ENCODE peak calls at places on chromosomes 3 and 15, in seven cellular contexts. K is fibroblast of pulmonary artery, M is left ventricle myocardium inferior, R is choroid plexus epithelial cell, A is A549, F is endodermal cell, W is tibial nerve. N is an unnamed sample.
A peak's percentile ranks its signal among the peaks of the same experiment; 100 is the strongest.

GRCh38 chr15:58469432-58470353 is 37.9 kb downstream of the LIPC start:
- DNase-seq in K (peak; percentile 98), M (no peak), R (peak; percentile 95), A (peak; percentile 69), F (peak; percentile 79), W (no peak), N (peak; percentile 99)

GRCh38 chr15:80177151-80177550 is 24.4 kb downstream of the FAH start:
- DNase-seq in K (peak; percentile 56), M (no peak), R (no peak), A (no peak), F (no peak), W (no peak), N (no peak)

GRCh38 chr15:57751177-57751800 is 44.8 kb downstream of the POLR2M start:
- DNase-seq in K (peak; percentile 75), M (no peak), R (peak; percentile 76), A (peak; percentile 29), F (peak; percentile 63), W (no peak), N (peak; percentile 68)

GRCh38 chr3:64318670-64319271 is 93.5 kb upstream of the PRICKLE2 start:
- DNase-seq in K (no peak), M (no peak), R (no peak), A (no peak), F (peak; percentile 70), W (no peak), N (no peak)

GRCh38 chr3:37991109-37991508 is 523 bp downstream of the VILL start:
- DNase-seq in K (no peak), M (no peak), R (no peak), A (no peak), F (no peak), W (no peak), N (no peak)

GRCh38 chr3:67302419-67302979 is 304.4 kb downstream of the KBTBD8 start:
- DNase-seq in K (no peak), M (no peak), R (no peak), A (no peak), F (no peak), W (no peak), N (no peak)

GRCh38 chr3:47645551-47645950 is 66.9 kb upstream of the CSPG5 start:
- DNase-seq in K (peak; percentile 14), M (no peak), R (peak; percentile 38), A (no peak), F (no peak), W (no peak), N (no peak)

GRCh38 chr3:36175916-36176461 is 204.3 kb upstream of the STAC start:
- DNase-seq in K (no peak), M (no peak), R (no peak), A (no peak), F (peak; percentile 63), W (no peak), N (peak; percentile 8)

GRCh38 chr3:60609446-60609845 is 641.8 kb downstream of the FHIT start:
- DNase-seq in K (no peak), M (no peak), R (peak; percentile 12), A (no peak), F (peak; percentile 61), W (no peak), N (no peak)

GRCh38 chr15:93065641-93066045 is 23.4 kb downstream of the RGMA start:
- DNase-seq in K (no peak), M (no peak), R (no peak), A (no peak), F (no peak), W (no peak), N (no peak)

GRCh38 chr3:197083486-197083885 is 53.9 kb upstream of the MELTF start:
- DNase-seq in K (peak; percentile 81), M (no peak), R (peak; percentile 81), A (peak; percentile 2), F (no peak), W (no peak), N (peak; percentile 84)

GRCh38 chr3:24451461-24452099 is 43.1 kb downstream of the THRB start:
- DNase-seq in K (no peak), M (no peak), R (peak; percentile 5), A (no peak), F (no peak), W (no peak), N (no peak)

GRCh38 chr3:38129058-38129457 is 7.9 kb downstream of the ACAA1 start:
- DNase-seq in K (no peak), M (no peak), R (no peak), A (no peak), F (no peak), W (no peak), N (no peak)

GRCh38 chr15:62094398-62094797 is 27.6 kb downstream of the C2CD4A start:
- DNase-seq in K (no peak), M (no peak), R (no peak), A (no peak), F (no peak), W (no peak), N (no peak)

GRCh38 chr15:60821462-60822061 is 342.6 kb upstream of the ICE2 start:
- DNase-seq in K (no peak), M (no peak), R (peak; percentile 13), A (no peak), F (peak; percentile 9), W (no peak), N (no peak)

GRCh38 chr15:69824075-69824876 is 273.4 kb downstream of the TLE3 start:
- DNase-seq in K (no peak), M (no peak), R (no peak), A (no peak), F (no peak), W (no peak), N (no peak)

GRCh38 chr3:124313621-124314020 is 321.7 kb upstream of the ROPN1 start:
- DNase-seq in K (no peak), M (no peak), R (no peak), A (no peak), F (no peak), W (no peak), N (no peak)

GRCh38 chr3:63385629-63386028 is 107.5 kb downstream of the SYNPR start:
- DNase-seq in K (no peak), M (no peak), R (no peak), A (no peak), F (no peak), W (no peak), N (no peak)

GRCh38 chr3:143608966-143609365 is 239.3 kb downstream of the SLC9A9 start:
- DNase-seq in K (peak; percentile 83), M (no peak), R (peak; percentile 99), A (no peak), F (no peak), W (no peak), N (peak; percentile 4)

GRCh38 chr15:52193321-52193720 is 2.1 kb upstream of the GNB5 start:
- DNase-seq in K (no peak), M (no peak), R (no peak), A (no peak), F (no peak), W (no peak), N (no peak)

GRCh38 chr15:76169792-76170425 is 110.1 kb downstream of the TMEM266 start:
- DNase-seq in K (no peak), M (no peak), R (no peak), A (no peak), F (no peak), W (no peak), N (peak; percentile 48)

GRCh38 chr3:120802916-120803315 is 60.4 kb downstream of the GTF2E1 start:
- DNase-seq in K (no peak), M (no peak), R (no peak), A (no peak), F (no peak), W (no peak), N (no peak)

GRCh38 chr3:143295201-143296080 is 175.9 kb downstream of the CHST2 start:
- DNase-seq in K (no peak), M (no peak), R (no peak), A (no peak), F (no peak), W (no peak), N (no peak)

GRCh38 chr15:63046927-63047760 is 4.6 kb downstream of the TPM1 start:
- DNase-seq in K (no peak), M (no peak), R (no peak), A (no peak), F (peak; percentile 80), W (no peak), N (peak; percentile 63)

GRCh38 chr3:166527325-166527724 is 690.1 kb upstream of the BCHE start:
- DNase-seq in K (peak; percentile 0), M (no peak), R (peak; percentile 0), A (no peak), F (no peak), W (no peak), N (no peak)

DNA sequence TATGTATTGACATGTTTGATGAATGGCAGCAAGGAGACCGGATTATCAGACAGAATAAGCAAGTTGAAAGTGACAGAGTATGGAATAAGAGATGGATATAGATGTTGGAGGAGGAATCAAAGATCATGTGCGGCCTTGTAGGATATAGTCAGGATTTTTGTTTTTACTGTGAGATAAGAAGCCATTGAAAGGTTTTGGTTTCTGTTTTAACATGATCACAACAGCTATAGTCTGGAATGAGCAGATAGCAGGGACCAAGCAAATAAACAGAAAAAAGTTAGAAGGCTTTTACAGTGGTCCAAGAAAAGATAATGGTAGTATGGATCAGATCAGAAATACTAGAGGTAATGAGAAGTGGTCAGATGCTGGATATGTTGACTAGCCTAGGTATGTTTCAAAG is 52.6 kb downstream of the SLC12A6 start:
- DNase-seq in K (no peak), M (no peak), R (peak; percentile 25), A (no peak), F (no peak), W (no peak), N (no peak)
- TF ChIP-seq CTCF in K (no peak), M (no peak), R (no peak), A (no peak), F (no peak), W (no peak), N (no peak)

GRCh38 chr3:43132883-43133743 is 27.2 kb upstream of the POMGNT2 start:
- DNase-seq in K (no peak), M (no peak), R (no peak), A (no peak), F (no peak), W (no peak), N (no peak)
- H3K4me3 ChIP-seq in K (no peak overlapping the region), M (no peak overlapping the region), R (no peak overlapping the region), A (no peak overlapping the region), F (no peak overlapping the region), W (no peak overlapping the region), N (no peak overlapping the region)

GRCh38 chr15:94844533-94845390 is 613.4 kb downstream of the MCTP2 start:
- DNase-seq in K (peak; percentile 30), M (peak; percentile 74), R (peak; percentile 50), A (no peak), F (peak; percentile 84), W (peak; percentile 41), N (no peak)
- TF ChIP-seq CTCF in K (no peak), M (peak; percentile 28), R (no peak), A (no peak), F (no peak), W (no peak), N (no peak)

GRCh38 chr3:171231361-171231760 is 204.8 kb upstream of the SLC2A2 start:
- DNase-seq in K (no peak), M (no peak), R (no peak), A (no peak), F (peak; percentile 54), W (no peak), N (no peak)

GRCh38 chr3:171227828-171228227 is 201.3 kb upstream of the SLC2A2 start:
- DNase-seq in K (no peak), M (no peak), R (no peak), A (no peak), F (no peak), W (no peak), N (no peak)

GRCh38 chr3:171228228-171228627 is 201.7 kb upstream of the SLC2A2 start:
- DNase-seq in K (no peak), M (no peak), R (no peak), A (no peak), F (no peak), W (no peak), N (no peak)

GRCh38 chr3:171229173-171229572 is 202.7 kb upstream of the SLC2A2 start:
- DNase-seq in K (no peak), M (no peak), R (no peak), A (no peak), F (no peak), W (no peak), N (no peak)

GRCh38 chr3:171230857-171231256 is 204.3 kb upstream of the SLC2A2 start:
- DNase-seq in K (peak; percentile 28), M (no peak), R (no peak), A (no peak), F (no peak), W (no peak), N (no peak)
- H3K4me3 ChIP-seq in K (no peak overlapping the region), M (no peak overlapping the region), R (no peak overlapping the region), A (no peak overlapping the region), F (no peak overlapping the region), W (no peak overlapping the region), N (no peak overlapping the region)